ENCODE peak calls at places on chromosomes 12 and 14, in nine cellular contexts. H, Q, C, Z, J, M, U, O and P are unnamed samples.
A peak's percentile ranks its signal among the peaks of the same experiment; 100 is the strongest.

GRCh38 chr14:102930138-102930752 is 7.8 kb downstream of the AMN start:
- DNase-seq in Z (peak; percentile 82), U (peak; percentile 83), M (no peak), C (no peak), J (no peak), H (no peak), Q (no peak), O (peak; percentile 39), P (no peak)

GRCh38 chr14:56805992-56806737 is 4.1 kb downstream of the OTX2 start:
- DNase-seq in J (no peak), H (no peak), O (no peak), C (no peak), U (no peak), Q (no peak), Z (peak; percentile 56), M (no peak), P (no peak)

GRCh38 chr14:99187858-99188257 is 84.1 kb downstream of the BCL11B start:
- DNase-seq in O (no peak), U (no peak), Q (no peak), M (no peak), H (no peak), C (no peak), Z (no peak), J (no peak), P (no peak)

GRCh38 chr12:58066296-58066695 is 124.9 kb downstream of the ATP23 start:
- DNase-seq in Q (no peak), Z (no peak), U (no peak), H (no peak), M (no peak), C (no peak), J (no peak), O (no peak), P (no peak)

GRCh38 chr14:37545174-37545573 is 49.9 kb downstream of the FOXA1 start:
- DNase-seq in M (no peak), U (no peak), O (no peak), C (no peak), H (no peak), Q (no peak), J (no peak), Z (no peak), P (no peak)

GRCh38 chr12:62983594-62983993 is 48.6 kb upstream of the PPM1H start:
- DNase-seq in M (peak; percentile 57), Q (peak; percentile 58), J (no peak), U (no peak), Z (no peak), H (peak; percentile 29), O (no peak), C (no peak), P (no peak)

GRCh38 chr12:44640831-44641230 is 235.3 kb downstream of the NELL2 start:
- DNase-seq in U (no peak), M (no peak), C (no peak), Q (no peak), Z (no peak), H (no peak), O (no peak), J (no peak), P (no peak)

GRCh38 chr14:53042480-53042879 is 91.6 kb upstream of the FERMT2 start:
- DNase-seq in J (no peak), H (no peak), U (no peak), M (no peak), O (no peak), Q (no peak), C (no peak), Z (no peak), P (no peak)

GRCh38 chr12:6118891-6119568 is 5.4 kb downstream of the VWF start:
- DNase-seq in C (no peak), O (no peak), M (no peak), U (no peak), Z (no peak), Q (no peak), J (peak; percentile 45), H (no peak), P (no peak)

GRCh38 chr12:131370791-131371579 is 339.9 kb upstream of the SFSWAP start:
- DNase-seq in O (no peak), C (peak; percentile 13), Q (no peak), M (no peak), H (no peak), J (peak; percentile 66), Z (peak; percentile 33), U (no peak), P (peak; percentile 48)

GRCh38 chr12:91053951-91054715 is 3.7 kb downstream of the KERA start:
- DNase-seq in U (no peak), O (peak; percentile 7), H (peak; percentile 25), M (no peak), Z (no peak), J (no peak), C (peak; percentile 77), Q (no peak), P (peak; percentile 57)

GRCh38 chr14:93375673-93376156 is 28.7 kb downstream of the COX8C start:
- DNase-seq in O (peak; percentile 43), Q (no peak), M (no peak), C (no peak), J (no peak), U (no peak), H (no peak), Z (no peak), P (no peak)

GRCh38 chr14:90348270-90348669 is 16.5 kb upstream of the NRDE2 start:
- DNase-seq in Z (no peak), O (no peak), J (no peak), H (no peak), C (no peak), U (no peak), M (no peak), Q (no peak), P (no peak)

GRCh38 chr14:63867926-63868921 is 15.4 kb downstream of the SYNE2 start:
- DNase-seq in J (no peak), U (no peak), H (no peak), Z (no peak), C (no peak), O (no peak), M (no peak), Q (no peak), P (no peak)

GRCh38 chr12:110330544-110330943 is 49.5 kb downstream of the ATP2A2 start:
- DNase-seq in Q (no peak), C (no peak), H (no peak), U (no peak), M (no peak), J (no peak), Z (no peak), O (no peak), P (no peak)

GRCh38 chr14:33652566-33653320 is 298.1 kb downstream of the EGLN3 start:
- DNase-seq in M (no peak), O (no peak), Z (no peak), C (no peak), J (no peak), H (no peak), U (no peak), Q (no peak), P (no peak)

GRCh38 chr14:33660248-33660647 is 290.6 kb downstream of the EGLN3 start:
- DNase-seq in O (no peak), J (no peak), Q (no peak), M (no peak), H (no peak), C (no peak), Z (no peak), U (no peak), P (no peak)

GRCh38 chr14:33661071-33661470 is 289.8 kb downstream of the EGLN3 start:
- DNase-seq in H (no peak), O (no peak), Z (no peak), U (no peak), C (no peak), M (no peak), J (no peak), Q (no peak), P (no peak)

GRCh38 chr14:33655421-33655820 is 295.5 kb downstream of the EGLN3 start:
- DNase-seq in H (no peak), C (no peak), Z (no peak), Q (no peak), J (no peak), M (no peak), U (no peak), O (no peak), P (no peak)

DNA sequence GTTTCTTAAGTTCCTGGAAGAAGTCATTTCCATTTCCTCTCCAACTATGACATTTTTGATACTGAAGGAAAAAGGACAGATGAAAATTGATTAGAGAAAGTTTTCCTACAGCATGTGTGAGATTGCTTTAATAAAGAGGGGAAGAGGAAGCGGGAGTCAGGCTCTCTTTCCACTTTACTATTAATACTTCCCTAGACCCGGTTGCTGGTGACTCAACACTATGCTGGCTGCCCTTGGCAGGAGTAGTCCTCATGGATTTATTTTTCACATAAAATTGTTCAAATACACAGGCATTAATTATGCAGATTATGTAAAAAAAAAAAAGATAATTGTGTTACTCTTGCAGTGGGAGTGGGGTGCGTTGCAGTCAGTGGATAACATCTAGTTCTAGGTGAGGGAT is 293.4 kb downstream of the EGLN3 start:
- DNase-seq in Q (no peak), J (no peak), Z (no peak), M (no peak), O (no peak), C (no peak), H (no peak), U (no peak), P (no peak)
- TF ChIP-seq EP300 in Q (no peak), J (no peak), Z (no peak), M (no peak), O (no peak), C (no peak), H (no peak), U (no peak), P (no peak)

DNA sequence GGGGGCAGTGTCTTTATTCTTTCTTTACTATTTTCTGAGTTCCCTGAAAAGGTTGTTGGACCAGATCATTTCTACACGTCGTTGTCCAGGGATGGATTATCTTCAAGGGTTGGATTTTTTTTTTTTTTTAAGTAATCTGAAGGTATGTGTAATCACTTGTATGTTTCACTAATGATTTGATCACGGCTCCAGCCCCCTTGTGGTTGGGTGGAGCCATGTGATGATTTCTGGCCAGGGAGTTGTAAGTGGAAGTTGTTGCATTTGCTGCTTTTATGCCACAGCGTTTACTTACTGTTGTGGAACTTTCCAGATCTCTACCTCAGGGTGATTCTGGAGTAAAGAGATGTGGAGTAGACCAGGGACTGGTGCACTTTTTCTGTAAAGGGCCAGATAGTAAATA is 390.3 kb downstream of the AACS start:
- DNase-seq in Z (no peak), H (no peak), Q (no peak), U (no peak), O (no peak), M (no peak), J (no peak), C (no peak), P (no peak)
- TF ChIP-seq CTCF in Z (peak; percentile 41), H (no peak), Q (no peak), U (no peak), O (no peak), M (no peak), J (no peak), C (no peak), P (no peak)

DNA sequence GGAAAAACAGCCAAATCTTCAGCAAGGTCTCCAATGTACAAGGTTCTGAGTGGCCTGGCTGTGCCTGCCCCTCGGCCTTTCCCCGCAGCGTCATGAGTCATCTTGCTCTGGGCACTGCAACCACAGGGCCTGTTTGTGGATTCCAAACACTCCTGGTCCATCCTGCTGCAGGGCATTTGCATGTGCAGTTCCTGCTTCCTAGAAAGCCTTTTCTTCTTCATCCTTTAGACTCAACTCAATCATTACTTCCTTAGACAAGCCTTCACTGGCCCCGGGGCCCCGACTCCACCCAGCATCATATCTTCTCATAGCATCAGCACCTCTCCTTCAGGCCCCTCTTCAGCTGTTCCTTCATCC is 101.8 kb upstream of the EGLN3 start:
- DNase-seq in J (no peak), U (no peak), O (no peak), H (peak; percentile 58), Q (peak; percentile 41), C (no peak), Z (no peak), M (peak; percentile 77), P (no peak)
- TF ChIP-seq EP300 in J (no peak), U (no peak), O (no peak), H (no peak), Q (no peak), C (no peak), Z (no peak), M (no peak), P (no peak)

GRCh38 chr12:24088751-24089150 is 139.3 kb upstream of the SOX5 start:
- DNase-seq in Q (no peak), C (no peak), Z (no peak), O (no peak), H (no peak), J (no peak), U (no peak), M (no peak), P (no peak)
- TF ChIP-seq CTCF in Q (no peak), C (no peak), Z (no peak), O (no peak), H (no peak), J (no peak), U (no peak), M (no peak), P (no peak)